ENCODE peak calls at places on chromosomes 7 and 10, in nine cellular contexts. B is T-cell; K is activated T-helper 9 cell treated with anti-CD3 and anti-CD28 coated beads, Interleukin-2, amount 50 U/mL, for 16 hours; W is activated T-helper 1 cell treated with Interleukin-2 at 50 U/mL for 16 hours; F is pons; V is RWPE1; O is Caki2; Z is iris pigment epithelial cell; S is IMR-90. E is an unnamed sample.

GRCh38 chr10:4596951-4597350 is 229.1 kb upstream of the AKR1E2 start:
- DNase-seq in W (no peak), F (no peak), S (peak), B (no peak), K (no peak), O (no peak), Z (peak), V (no peak), E (no peak)

GRCh38 chr10:117318909-117319308 is 56.3 kb downstream of the PDZD8 start:
- DNase-seq in O (peak), Z (peak), S (peak), W (no peak), B (no peak), K (no peak), F (no peak), V (peak), E (peak)

GRCh38 chr7:69683002-69683401 is 84.7 kb downstream of the AUTS2 start:
- DNase-seq in V (no peak), F (no peak), Z (no peak), O (no peak), K (no peak), W (no peak), S (no peak), B (no peak), E (no peak)

GRCh38 chr10:45442251-45442650 is 68.2 kb downstream of the ALOX5 start:
- DNase-seq in W (no peak), S (no peak), K (no peak), Z (no peak), B (no peak), V (no peak), F (no peak), O (no peak), E (no peak)

GRCh38 chr7:101218236-101219130 is 518 bp downstream of the ZNHIT1 start:
- DNase-seq in V (no peak), S (peak), B (no peak), W (no peak), Z (no peak), K (no peak), F (no peak), O (no peak), E (no peak)

GRCh38 chr7:149048805-149049204 is 20.5 kb upstream of the PDIA4 start:
- DNase-seq in O (no peak), V (no peak), B (no peak), K (no peak), F (no peak), S (no peak), W (no peak), Z (no peak), E (no peak)

GRCh38 chr10:77756319-77757232 is 119.0 kb upstream of the KCNMA1 start:
- DNase-seq in O (peak), S (peak), Z (peak), F (peak), W (no peak), B (no peak), K (no peak), V (peak), E (peak)

GRCh38 chr7:130904792-130905191 is 170.8 kb upstream of the KLF14 start:
- DNase-seq in Z (no peak), O (no peak), F (no peak), V (no peak), K (no peak), S (peak), W (no peak), B (no peak), E (no peak)

GRCh38 chr10:130873636-130874035 is 437.9 kb downstream of the TCERG1L start:
- DNase-seq in F (no peak), W (no peak), O (no peak), Z (no peak), S (no peak), V (no peak), K (no peak), B (no peak), E (no peak)

GRCh38 chr7:78168869-78169268 is 370.3 kb downstream of the PHTF2 start:
- DNase-seq in S (no peak), V (no peak), O (no peak), B (no peak), F (no peak), Z (no peak), W (no peak), K (no peak), E (no peak)

GRCh38 chr10:93250010-93250409 is 176.3 kb downstream of the CYP26A1 start:
- DNase-seq in B (no peak), Z (no peak), S (no peak), K (no peak), V (no peak), W (no peak), O (no peak), F (no peak), E (no peak)

GRCh38 chr10:30058570-30059132 is 735 bp downstream of the JCAD start:
- DNase-seq in B (no peak), S (no peak), W (no peak), V (no peak), F (no peak), Z (no peak), O (peak), K (no peak), E (peak)

GRCh38 chr7:25149844-25150243 is 24.8 kb upstream of the CYCS start:
- DNase-seq in W (no peak), F (no peak), S (no peak), O (no peak), B (no peak), V (no peak), K (no peak), Z (no peak), E (no peak)

GRCh38 chr10:123772645-123773508 is 106.7 kb downstream of the GPR26 start:
- DNase-seq in F (no peak), O (no peak), W (no peak), S (no peak), B (no peak), Z (no peak), K (no peak), V (no peak), E (no peak)

GRCh38 chr7:94374231-94374630 is 20.5 kb upstream of the COL1A2 start:
- DNase-seq in B (no peak), Z (peak), K (no peak), F (no peak), V (no peak), S (peak), W (no peak), O (no peak), E (no peak)

GRCh38 chr10:62584216-62584615 is 210.0 kb downstream of the ZNF365 start:
- DNase-seq in O (peak), W (no peak), B (no peak), S (peak), Z (peak), F (no peak), K (no peak), V (no peak), E (no peak)

GRCh38 chr7:16982640-16983103 is 100.9 kb upstream of the AGR3 start:
- DNase-seq in F (peak), W (no peak), B (no peak), O (peak), K (no peak), S (peak), Z (peak), V (peak), E (no peak)

GRCh38 chr7:26153823-26154783 is 2.1 kb downstream of the NFE2L3 start:
- DNase-seq in V (no peak), K (peak), S (peak), O (peak), B (no peak), W (peak), F (no peak), Z (peak), E (no peak)

GRCh38 chr10:43819464-43820225 is 171.0 kb upstream of the ZNF32 start:
- DNase-seq in S (no peak), V (no peak), F (no peak), B (no peak), K (no peak), Z (no peak), O (no peak), W (no peak), E (no peak)

GRCh38 chr10:101557541-101557940 is 30.5 kb downstream of the POLL start:
- DNase-seq in W (no peak), V (no peak), Z (no peak), S (no peak), O (no peak), K (no peak), B (no peak), F (no peak), E (no peak)